ENCODE peak calls at places on chromosomes 4 and X, in nine cellular contexts. Y is tibial nerve, D is ovary, G is transverse colon, F is stomach, Q is HCT116, N is heart left ventricle, S is body of pancreas, P is spleen. X is an unnamed sample.

GRCh38 chr4:44736900-44737299 is 10.5 kb upstream of the GNPDA2 start:
- DNase-seq in P (no peak), N (no peak), D (no peak), Q (no peak), G (no peak), S (no peak), Y (no peak), F (no peak), X (no peak)

GRCh38 chrX:110509778-110510510 is 151.3 kb downstream of the RTL9 start:
- DNase-seq in F (no peak), D (no peak), Q (no peak), G (no peak), Y (no peak), S (no peak), P (no peak), N (no peak), X (no peak)

GRCh38 chrX:85084770-85085393 is 81.2 kb downstream of the APOOL start:
- DNase-seq in F (no peak), P (no peak), Q (peak; percentile 1), G (no peak), N (no peak), S (peak; percentile 3), D (no peak), Y (no peak), X (no peak)

GRCh38 chrX:134374294-134374693 is 85.7 kb upstream of the HPRT1 start:
- DNase-seq in P (no peak), G (no peak), Y (no peak), D (no peak), S (no peak), F (no peak), N (no peak), Q (no peak), X (no peak)

GRCh38 chr4:7653510-7654414 is 219.0 kb upstream of the PSAPL1 start:
- DNase-seq in Y (no peak), G (no peak), S (peak; percentile 54), P (peak; percentile 74), Q (no peak), F (no peak), N (peak; percentile 27), D (peak; percentile 49), X (no peak)

GRCh38 chr4:79178770-79179169 is 147.1 kb downstream of the NAA11 start:
- DNase-seq in Y (no peak), Q (no peak), P (no peak), G (peak; percentile 8), D (peak; percentile 22), N (peak; percentile 36), F (no peak), S (peak; percentile 11), X (no peak)

GRCh38 chr4:147683172-147683571 is 791 bp downstream of the PRMT9 start:
- DNase-seq in F (no peak), S (peak; percentile 36), Y (no peak), G (peak; percentile 24), D (no peak), Q (no peak), N (no peak), P (no peak), X (no peak)

GRCh38 chr4:59994118-59994517 is 1206.0 kb upstream of the ADGRL3 start:
- DNase-seq in D (no peak), P (no peak), Y (no peak), N (no peak), F (no peak), Q (no peak), G (no peak), S (no peak), X (no peak)

GRCh38 chr4:105605493-105605892 is 53.1 kb downstream of the ARHGEF38 start:
- DNase-seq in P (no peak), N (no peak), G (no peak), S (peak; percentile 14), Q (no peak), Y (no peak), D (no peak), F (no peak), X (no peak)

GRCh38 chr4:151824647-151825046 is 63.8 kb upstream of the GATB start:
- DNase-seq in D (no peak), S (no peak), Y (no peak), G (no peak), Q (no peak), N (no peak), P (no peak), F (no peak), X (no peak)

GRCh38 chr4:98919996-98920395 is 8.9 kb downstream of the EIF4E start:
- DNase-seq in Y (no peak), P (no peak), S (no peak), G (no peak), Q (no peak), F (no peak), D (no peak), N (no peak), X (no peak)

GRCh38 chrX:53280703-53281320 is 572 bp downstream of the IQSEC2 start:
- DNase-seq in N (peak; percentile 36), Q (no peak), D (peak; percentile 81), F (no peak), S (no peak), P (no peak), Y (peak; percentile 42), G (peak; percentile 38), X (no peak)

GRCh38 chr4:121686265-121686664 is 10.5 kb downstream of the ANXA5 start:
- DNase-seq in G (no peak), Q (no peak), S (no peak), D (no peak), Y (no peak), F (no peak), P (no peak), N (no peak), X (no peak)

GRCh38 chr4:27844359-27844758 is 983.7 kb downstream of the STIM2 start:
- DNase-seq in N (no peak), G (no peak), D (no peak), P (no peak), Y (no peak), Q (no peak), S (no peak), F (no peak), X (no peak)

GRCh38 chrX:17527135-17527701 is 152.2 kb downstream of the NHS start:
- DNase-seq in D (peak; percentile 30), S (peak; percentile 62), N (peak; percentile 43), G (no peak), P (no peak), Q (no peak), Y (no peak), F (peak; percentile 61), X (no peak)

GRCh38 chr4:83536649-83537352 is 893 bp downstream of the GPAT3 start:
- DNase-seq in Q (no peak), Y (no peak), P (no peak), N (no peak), D (peak; percentile 39), S (no peak), G (peak; percentile 14), F (no peak), X (no peak)

GRCh38 chr4:83535520-83535944 is 376 bp upstream of the GPAT3 start:
- DNase-seq in Q (peak; percentile 66), D (peak; percentile 72), F (peak; percentile 56), P (peak; percentile 78), S (peak; percentile 37), N (peak; percentile 23), G (peak; percentile 71), Y (no peak), X (peak; percentile 87)

GRCh38 chr4:83535945-83536648 is at the start of gene GPAT3:
- DNase-seq in P (peak; percentile 93), Q (peak; percentile 75), N (peak; percentile 78), Y (peak; percentile 60), G (peak; percentile 91), S (peak; percentile 87), F (peak; percentile 87), D (peak; percentile 86), X (peak; percentile 67)
- TF ChIP-seq POLR2A in P (no peak), Q (no peak), N (no peak), Y (peak; percentile 31), G (peak; percentile 81), S (peak; percentile 62), F (peak; percentile 36), D (peak; percentile 54), X (no peak)

DNA sequence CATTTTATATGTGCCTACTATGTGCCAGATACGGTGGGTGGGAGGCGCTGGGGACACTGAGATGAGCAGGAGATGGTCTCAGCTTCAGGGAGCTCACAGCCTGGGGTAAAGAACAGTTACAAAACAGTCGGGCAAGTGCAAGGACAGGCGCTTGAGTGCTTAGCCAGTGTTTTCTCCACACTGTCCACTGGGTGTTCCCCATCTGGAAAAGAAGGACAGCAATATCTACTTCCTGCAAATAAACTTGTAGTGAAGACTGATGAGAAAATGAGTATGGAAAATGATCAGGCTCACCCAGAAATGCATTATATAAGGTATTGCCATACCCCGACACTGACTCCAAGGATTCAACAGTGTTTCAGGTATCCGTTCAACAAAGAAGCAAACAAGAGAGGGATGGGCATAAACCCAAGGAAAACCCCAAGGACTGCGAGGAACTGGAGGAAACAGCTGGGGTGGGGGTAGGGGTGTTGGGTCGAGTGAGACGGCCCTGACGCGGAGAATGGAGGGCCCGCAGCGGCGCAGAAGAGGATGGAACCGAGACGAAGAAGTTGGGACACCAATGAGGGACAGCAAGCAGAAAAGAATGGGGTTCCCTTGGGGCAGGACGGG is 805 bp downstream of the TMEM185A start:
- DNase-seq in P (no peak), N (peak; percentile 10), S (peak; percentile 25), Y (no peak), G (no peak), D (no peak), F (no peak), Q (no peak), X (no peak)
- H3K4me3 ChIP-seq in P (peak overlapping the region; percentile 83), N (peak overlapping the region; percentile 79), S (peak overlapping the region; percentile 31), Y (peak overlapping the region; percentile 57), G (peak overlapping the region; percentile 85), D (peak overlapping the region; percentile 75), F (peak overlapping the region; percentile 71), Q (peak overlapping the region; percentile 60), X (peak overlapping the region; percentile 42)

DNA sequence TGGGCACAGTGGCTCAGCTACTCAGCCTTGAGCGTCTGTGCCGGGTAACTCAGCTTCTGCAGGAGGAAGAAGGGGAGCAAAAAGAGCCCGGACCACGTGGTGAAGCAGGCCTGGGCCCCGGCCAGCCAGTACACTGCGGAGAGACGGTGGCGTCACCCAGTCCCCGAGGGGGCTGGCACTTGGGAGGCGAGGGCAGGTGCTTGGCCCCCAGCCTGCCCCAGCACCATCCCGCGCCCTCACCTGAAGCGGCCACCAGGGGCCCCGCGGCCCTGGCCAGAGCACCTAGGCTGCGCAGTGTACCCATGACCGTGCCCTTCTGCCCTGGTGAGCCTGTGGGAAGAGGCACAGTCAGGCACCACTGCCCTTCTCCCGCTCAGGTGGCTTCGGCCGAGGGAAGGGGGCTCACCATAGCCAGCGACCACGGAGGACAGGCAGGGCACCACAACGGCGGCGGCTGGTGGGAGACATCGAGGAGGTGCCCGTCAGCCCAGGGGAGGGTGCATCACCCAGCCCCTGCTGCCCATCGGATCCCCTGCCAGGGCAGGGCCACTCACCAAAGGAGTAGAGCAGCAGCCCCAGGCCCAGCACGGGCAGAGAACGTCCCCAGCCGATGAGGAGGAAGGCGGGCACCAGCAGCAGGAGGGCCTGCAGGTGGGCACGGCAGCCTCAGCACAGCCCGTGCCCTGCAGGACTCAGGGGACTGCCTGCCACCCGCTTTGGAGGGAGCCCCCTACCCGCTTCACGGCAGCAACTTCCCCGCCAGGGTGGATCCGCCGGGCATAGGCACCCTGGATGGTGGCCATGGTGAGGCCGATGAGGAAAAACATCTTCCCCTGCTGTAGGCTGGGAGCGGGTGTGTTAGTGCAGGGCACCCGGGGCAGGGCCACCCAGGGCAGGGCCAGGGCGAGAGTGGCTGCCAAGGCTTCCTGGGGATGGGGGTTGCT is 32.1 kb downstream of the NOP14 start:
- DNase-seq in F (peak; percentile 86), G (peak; percentile 45), N (no peak), P (peak; percentile 81), D (no peak), Y (no peak), Q (no peak), S (peak; percentile 87), X (peak; percentile 86)
- TF ChIP-seq CTCF in F (no peak), G (no peak), N (no peak), P (no peak), D (no peak), Y (peak; percentile 21), Q (peak; percentile 44), S (peak; percentile 67), X (no peak)

GRCh38 chrX:129933700-129934099 is 27.7 kb downstream of the UTP14A start:
- DNase-seq in G (no peak), D (no peak), S (no peak), N (no peak), F (no peak), Y (no peak), Q (no peak), P (no peak), X (no peak)
- TF ChIP-seq POLR2A in G (no peak), D (no peak), S (no peak), N (no peak), F (no peak), Y (no peak), Q (no peak), P (no peak), X (no peak)